ENCODE peak calls at places on chromosomes 7 and 10, in five cellular contexts. K is GM23338, J is DND-41, S is mammary epithelial cell, Q is hepatocyte. U is an unnamed sample. For H3K4me1, the result is how much of the 10 kb centered on the place peaks cover.

GRCh38 chr7:2619120-2619519 is 12.7 kb upstream of the TTYH3 start:
- DNase-seq in K (no peak), J (no peak), S (no peak), Q (no peak), U (no peak)

GRCh38 chr10:73647211-73647874 is 6.1 kb upstream of the MYOZ1 start:
- DNase-seq in K (peak), J (no peak), S (no peak), Q (peak), U (no peak)

GRCh38 chr10:62048919-62049636 is 147.6 kb downstream of the ARID5B start:
- DNase-seq in K (peak), J (no peak), S (peak), Q (peak), U (no peak)

GRCh38 chr10:103839867-103840746 is 15.3 kb downstream of the SH3PXD2A start:
- DNase-seq in K (peak), J (no peak), S (no peak), Q (no peak), U (no peak)

GRCh38 chr10:114397651-114398145 is 6.6 kb downstream of the AFAP1L2 start:
- DNase-seq in K (no peak), J (peak), S (peak), Q (peak), U (no peak)

GRCh38 chr7:74572301-74573090 is 85.0 kb upstream of the GTF2I start:
- DNase-seq in K (no peak), J (no peak), S (no peak), Q (no peak), U (no peak)

GRCh38 chr10:114311023-114311422 is 72.0 kb downstream of the VWA2 start:
- DNase-seq in K (no peak), J (no peak), S (no peak), Q (no peak), U (no peak)

GRCh38 chr7:131608112-131608498 is 51.7 kb upstream of the PODXL start:
- DNase-seq in K (no peak), J (no peak), S (no peak), Q (no peak), U (no peak)

GRCh38 chr7:85489498-85489897 is 302.6 kb upstream of the SEMA3D start:
- DNase-seq in K (no peak), J (no peak), S (peak), Q (peak), U (no peak)

GRCh38 chr10:25565570-25565969 is 368.5 kb upstream of the MYO3A start:
- DNase-seq in K (no peak), J (no peak), S (no peak), Q (no peak), U (no peak)

GRCh38 chr7:1745018-1745532 is 75.0 kb downstream of the ELFN1 start:
- DNase-seq in K (no peak), J (no peak), S (no peak), Q (no peak), U (no peak)

GRCh38 chr7:69630292-69630691 is 32.0 kb downstream of the AUTS2 start:
- DNase-seq in K (no peak), J (no peak), S (no peak), Q (no peak), U (no peak)

GRCh38 chr10:87761892-87762291 is 56.1 kb downstream of the ATAD1 start:
- DNase-seq in K (no peak), J (no peak), S (peak), Q (peak), U (no peak)

GRCh38 chr7:43880596-43880995 is 11.3 kb upstream of the MRPS24 start:
- DNase-seq in K (peak), J (no peak), S (no peak), Q (no peak), U (no peak)

GRCh38 chr10:86644412-86645110 is 9.8 kb upstream of the OPN4 start:
- DNase-seq in K (no peak), J (no peak), S (peak), Q (no peak), U (no peak)

GRCh38 chr10:79255007-79255507 is 92.2 kb upstream of the PPIF start:
- DNase-seq in K (no peak), J (no peak), S (no peak), Q (no peak), U (no peak)

GRCh38 chr7:92621026-92621540 is 30.9 kb upstream of the FAM133B start:
- DNase-seq in K (peak), J (peak), S (peak), Q (peak), U (no peak)

GRCh38 chr7:49580000-49580399 is 193.4 kb upstream of the VWC2 start:
- DNase-seq in K (peak), J (no peak), S (no peak), Q (no peak), U (no peak)

GRCh38 chr7:129188372-129188891 is at the start of gene SMO:
- DNase-seq in K (peak), J (peak), S (no peak), Q (peak), U (no peak)

GRCh38 chr7:152383341-152384234 is 52.2 kb downstream of the KMT2C start:
- DNase-seq in K (no peak), J (no peak), S (peak), Q (no peak), U (peak)

GRCh38 chr10:2882628-2883027 is 184.7 kb upstream of the PFKP start:
- DNase-seq in K (no peak), J (no peak), S (no peak), Q (no peak), U (no peak)

GRCh38 chr10:30420774-30421173 is 13.2 kb upstream of the MAP3K8 start:
- DNase-seq in K (no peak), J (no peak), S (no peak), Q (no peak), U (no peak)
- H3K4me2 ChIP-seq in K (no peak), J (no peak), S (no peak), Q (no peak), U (no peak)

GRCh38 chr10:98030093-98030821 is at the start of gene CRTAC1:
- DNase-seq in K (peak), J (no peak), S (no peak), Q (peak), U (no peak)
- TF ChIP-seq EZH2 in K (peak), J (no peak), S (no peak), Q (peak), U (peak)

GRCh38 chr10:43398939-43399871 is 9.8 kb downstream of the HNRNPF start:
- DNase-seq in K (no peak), J (no peak), S (no peak), Q (no peak), U (no peak)

GRCh38 chr10:43399911-43400310 is 9.1 kb downstream of the HNRNPF start:
- DNase-seq in K (no peak), J (no peak), S (no peak), Q (no peak), U (no peak)

GRCh38 chr10:43402880-43403452 is 6.0 kb downstream of the HNRNPF start:
- DNase-seq in K (no peak), J (no peak), S (no peak), Q (no peak), U (no peak)

GRCh38 chr10:43402176-43402575 is 6.8 kb downstream of the HNRNPF start:
- DNase-seq in K (no peak), J (no peak), S (no peak), Q (no peak), U (no peak)

GRCh38 chr10:43401627-43402026 is 7.4 kb downstream of the HNRNPF start:
- DNase-seq in K (peak), J (no peak), S (no peak), Q (no peak), U (no peak)
- H3K4me1 ChIP-seq in K (half or more), J (half or more), S (half or more), Q (half or more), U (half or more)

DNA sequence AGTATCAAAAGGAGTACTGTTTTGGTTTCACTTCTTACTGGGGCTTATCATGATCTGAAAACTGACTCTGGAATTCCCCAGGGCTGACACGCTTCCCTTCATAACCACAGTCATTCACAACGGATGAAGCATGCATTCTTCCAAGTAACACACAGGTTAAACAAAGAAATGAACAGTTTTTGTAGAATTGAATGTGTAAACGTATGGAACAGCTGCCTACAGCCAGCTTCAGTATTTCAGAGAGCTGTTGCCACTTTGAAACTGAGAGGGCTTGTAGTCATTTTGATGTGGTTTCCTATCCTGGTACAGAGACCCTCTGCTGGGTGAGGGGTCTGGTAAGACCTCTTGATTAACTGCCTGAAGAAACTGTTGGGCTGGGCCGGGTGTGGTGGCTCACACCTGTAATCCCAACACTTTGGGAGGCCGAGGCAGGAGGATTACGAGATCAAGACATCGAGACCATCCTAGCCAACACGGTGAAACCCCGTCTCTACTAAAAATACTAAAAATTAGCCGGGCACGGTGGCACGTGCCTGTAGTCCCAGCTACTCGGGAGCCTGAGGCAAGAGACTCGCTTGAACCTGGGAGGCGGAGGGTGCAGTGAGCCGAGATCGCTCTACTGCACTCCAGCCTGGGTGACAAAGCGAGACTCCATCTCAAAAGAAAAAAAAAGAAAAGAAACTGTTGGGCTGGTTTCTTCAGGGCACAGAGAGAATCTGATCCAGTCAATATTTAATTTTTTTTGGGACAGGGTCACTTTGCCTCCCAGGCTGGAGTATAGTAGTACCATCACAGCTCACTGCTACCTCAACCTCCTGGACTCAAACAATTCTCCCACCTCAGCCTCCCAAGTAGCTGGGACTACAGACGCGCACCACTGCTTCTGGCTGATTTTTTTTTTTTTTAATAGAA is 4.7 kb downstream of the NFE2L3 start:
- DNase-seq in K (no peak), J (peak), S (peak), Q (peak), U (peak)
- H3K4me2 ChIP-seq in K (peak), J (peak), S (peak), Q (peak), U (peak)

GRCh38 chr10:47165168-47165710 is 134.8 kb upstream of the GDF10 start:
- DNase-seq in K (no peak), J (no peak), S (no peak), Q (no peak), U (no peak)

GRCh38 chr10:47165711-47166404 is 134.1 kb upstream of the GDF10 start:
- DNase-seq in K (no peak), J (no peak), S (no peak), Q (peak), U (no peak)

GRCh38 chr10:47164800-47165128 is 135.2 kb upstream of the GDF10 start:
- DNase-seq in K (no peak), J (no peak), S (no peak), Q (no peak), U (no peak)

GRCh38 chr10:47166405-47166777 is 133.6 kb upstream of the GDF10 start:
- DNase-seq in K (no peak), J (no peak), S (no peak), Q (no peak), U (no peak)

DNA sequence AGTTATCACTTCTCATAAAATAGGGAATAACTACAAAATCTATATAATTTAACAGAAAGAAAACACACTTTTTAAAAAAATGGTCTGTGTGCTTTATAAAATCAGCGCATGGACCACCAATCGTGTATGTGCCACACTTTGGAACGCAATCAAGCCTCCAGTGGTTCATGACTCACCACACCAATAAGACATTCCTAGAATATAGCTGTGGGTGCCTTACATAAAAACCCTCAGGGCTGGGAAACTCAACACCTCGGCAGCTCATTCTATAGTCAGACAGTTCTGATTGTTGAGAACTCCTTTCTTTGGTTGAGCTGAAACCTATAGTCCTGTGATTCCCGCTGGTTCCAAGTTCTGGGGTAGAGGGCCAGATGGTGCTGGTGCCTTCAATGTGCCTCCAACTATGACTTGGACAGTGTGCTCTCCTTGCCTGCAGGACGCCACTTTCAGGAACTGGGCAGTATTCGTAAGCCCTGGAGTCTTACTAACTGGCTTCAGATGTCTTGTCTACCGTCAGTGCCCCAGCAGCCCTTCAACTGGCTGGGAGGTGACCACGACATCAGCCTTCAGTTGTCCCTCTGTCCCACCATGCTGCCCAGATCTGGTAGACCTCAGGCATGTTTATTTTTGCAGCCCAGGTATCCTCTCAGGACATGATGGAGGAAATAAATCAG is 135.7 kb upstream of the GDF10 start:
- DNase-seq in K (no peak), J (no peak), S (peak), Q (no peak), U (peak)
- TF ChIP-seq EZH2 in K (no peak), J (no peak), S (no peak), Q (no peak), U (no peak)

U was measured in keratinocyte.